ENCODE peak calls at places on chromosomes 5 and 9, in seven cellular contexts. E is T47D, Q is K562, D is HCT116, C is H1, A is HepG2, J is SK-N-SH. B is an unnamed sample.
A peak's percentile ranks its signal among the peaks of the same experiment; 100 is the strongest.

GRCh38 chr5:142977363-142978051 is 207.3 kb downstream of the ARHGAP26 start:
- DNase-seq in E (peak; percentile 39), Q (peak; percentile 14), D (no peak), C (no peak), A (no peak), J (no peak), B (peak; percentile 58)

GRCh38 chr5:134938020-134938419 is 29.7 kb upstream of the CATSPER3 start:
- DNase-seq in E (no peak), Q (no peak), D (no peak), C (no peak), A (no peak), J (peak; percentile 24), B (no peak)

GRCh38 chr5:141483842-141484241 is 988 bp upstream of the PCDHGC4 start:
- DNase-seq in E (no peak), Q (no peak), D (no peak), C (no peak), A (no peak), J (no peak), B (no peak)

GRCh38 chr5:179812135-179812825 is 5.6 kb upstream of the MGAT4B start:
- DNase-seq in E (no peak), Q (no peak), D (no peak), C (no peak), A (no peak), J (no peak), B (no peak)

GRCh38 chr5:154762700-154763099 is 7.5 kb downstream of the LARP1 start:
- DNase-seq in E (no peak), Q (no peak), D (no peak), C (no peak), A (no peak), J (no peak), B (no peak)

GRCh38 chr9:69945671-69946141 is 97.9 kb upstream of the MAMDC2 start:
- DNase-seq in E (no peak), Q (peak; percentile 16), D (no peak), C (no peak), A (no peak), J (no peak), B (no peak)

GRCh38 chr9:113953541-113953940 is 77.4 kb downstream of the ZNF618 start:
- DNase-seq in E (no peak), Q (no peak), D (no peak), C (no peak), A (no peak), J (no peak), B (no peak)

GRCh38 chr9:89179920-89180667 is 1.5 kb upstream of the SHC3 start:
- DNase-seq in E (peak; percentile 91), Q (peak; percentile 9), D (peak; percentile 83), C (peak; percentile 81), A (peak; percentile 82), J (peak; percentile 88), B (no peak)

GRCh38 chr9:104747245-104747564 is 278 bp upstream of the NIPSNAP3A start:
- DNase-seq in E (no peak), Q (no peak), D (no peak), C (no peak), A (no peak), J (no peak), B (no peak)

GRCh38 chr5:1784197-1785050 is 15.2 kb downstream of the MRPL36 start:
- DNase-seq in E (no peak), Q (no peak), D (no peak), C (no peak), A (no peak), J (no peak), B (no peak)

GRCh38 chr5:64900618-64901017 is 131.9 kb downstream of the CWC27 start:
- DNase-seq in E (peak; percentile 76), Q (no peak), D (no peak), C (no peak), A (peak; percentile 62), J (no peak), B (no peak)

DNA sequence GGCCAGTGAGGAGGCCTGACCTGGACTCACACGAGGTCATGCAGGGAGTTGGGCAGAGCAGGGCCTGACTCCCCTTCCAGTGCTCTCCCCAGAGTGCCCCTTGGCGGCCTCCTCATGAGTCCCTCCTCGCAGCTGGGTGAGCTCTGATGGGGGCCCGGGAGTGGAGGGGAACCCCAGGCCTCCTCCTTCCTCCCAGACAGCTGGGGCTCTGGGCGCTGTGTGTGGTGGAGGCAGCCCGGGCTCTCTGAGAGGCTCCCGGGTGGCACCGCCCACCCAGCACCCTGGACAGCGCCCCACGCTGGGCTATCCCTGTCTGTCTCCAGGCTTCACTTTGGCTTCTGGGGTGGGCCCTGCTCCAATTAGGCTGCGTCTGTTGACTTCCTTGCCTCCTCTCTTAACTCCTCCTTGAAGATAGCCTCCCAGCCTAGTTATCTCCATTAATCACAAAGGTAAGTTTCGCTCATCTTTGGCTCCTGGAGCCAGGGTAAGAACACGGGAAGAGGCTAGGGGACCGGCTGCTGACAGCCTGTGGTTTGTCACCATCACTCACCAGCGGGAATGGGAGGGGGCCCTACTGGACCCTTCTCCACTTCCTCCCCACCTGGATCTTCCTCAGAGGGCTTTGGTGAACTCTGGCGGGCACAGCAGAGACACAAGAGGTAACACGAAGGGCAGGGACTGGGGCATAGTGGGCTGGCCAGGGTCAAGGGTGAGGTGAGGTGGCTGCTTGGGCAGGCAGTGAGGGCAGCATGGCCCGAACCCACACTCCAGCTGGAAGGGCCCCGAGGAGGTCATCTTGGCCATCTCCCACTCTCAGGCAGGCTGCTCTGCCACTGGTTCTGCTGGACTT is 13.1 kb downstream of the PSD2 start:
- DNase-seq in E (peak; percentile 65), Q (peak; percentile 53), D (no peak), C (peak; percentile 88), A (no peak), J (no peak), B (no peak)
- TF ChIP-seq JUND in E (no peak), Q (no peak), D (no peak), C (no peak), A (no peak), J (no peak), B (no peak)

DNA sequence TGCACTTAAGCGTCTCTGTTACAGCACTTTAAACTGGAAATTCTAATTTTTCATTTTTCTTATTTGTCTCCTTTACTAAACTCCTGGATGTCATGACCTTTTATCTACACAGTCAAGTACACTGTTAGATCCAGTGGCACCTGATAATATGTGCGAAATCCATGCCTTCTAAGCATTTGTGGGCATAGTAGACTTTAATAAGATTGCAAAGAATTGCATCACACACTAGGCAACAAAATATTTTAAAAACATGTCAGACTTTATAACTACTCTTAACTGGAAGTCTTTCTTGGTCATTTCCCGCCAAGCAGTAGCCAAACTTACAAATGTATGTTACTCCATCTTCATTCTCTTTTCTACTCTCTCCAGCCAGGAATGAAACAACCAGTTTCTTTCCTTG is 5.0 kb upstream of the SPINK1 start:
- DNase-seq in E (no peak), Q (no peak), D (no peak), C (no peak), A (no peak), J (no peak), B (no peak)
- TF ChIP-seq JUND in E (no peak), Q (no peak), D (no peak), C (no peak), A (no peak), J (no peak), B (no peak)

DNA sequence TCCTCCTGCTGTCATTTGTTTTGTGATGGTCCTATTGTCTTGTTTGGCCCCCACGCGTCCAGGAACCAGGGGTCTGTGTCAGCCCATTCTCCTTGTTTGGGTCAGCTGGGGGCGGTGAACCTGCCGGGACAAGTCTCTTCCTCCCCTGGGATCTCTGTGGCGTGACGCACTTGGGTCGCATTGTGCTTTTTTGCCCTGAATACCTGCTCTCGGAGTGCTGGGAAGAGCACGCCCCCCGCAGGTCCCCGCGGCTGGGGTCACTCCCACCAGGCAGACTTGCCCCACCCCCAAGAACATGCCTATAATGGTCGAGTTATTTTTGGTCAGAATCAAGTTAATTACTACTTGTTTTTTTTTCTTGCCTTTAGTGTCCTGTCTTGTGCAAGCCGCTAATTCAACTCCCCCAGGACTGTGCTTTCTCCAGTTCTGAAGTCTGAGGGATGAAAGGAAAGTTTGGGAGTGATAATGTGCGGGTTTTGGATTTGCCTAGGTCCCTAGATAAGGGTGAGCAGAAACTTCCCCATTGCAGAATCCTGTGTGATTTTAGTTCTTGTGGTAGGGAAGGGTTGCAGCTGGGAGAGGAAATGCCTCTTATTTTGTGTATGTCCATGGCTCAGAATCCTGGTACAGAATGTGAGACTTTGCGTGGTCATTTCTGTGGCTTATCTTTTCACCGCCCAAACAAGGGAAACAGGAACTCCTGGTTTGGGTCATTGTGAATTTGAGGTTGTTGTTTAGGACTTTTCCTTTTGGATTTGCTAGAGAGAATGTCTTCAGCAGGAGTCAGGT is 791 bp downstream of the ACER2 start:
- DNase-seq in E (no peak), Q (peak; percentile 52), D (peak; percentile 8), C (no peak), A (peak; percentile 43), J (peak; percentile 63), B (no peak)
- TF ChIP-seq JUND in E (no peak), Q (no peak), D (no peak), C (no peak), A (no peak), J (no peak), B (no peak)

DNA sequence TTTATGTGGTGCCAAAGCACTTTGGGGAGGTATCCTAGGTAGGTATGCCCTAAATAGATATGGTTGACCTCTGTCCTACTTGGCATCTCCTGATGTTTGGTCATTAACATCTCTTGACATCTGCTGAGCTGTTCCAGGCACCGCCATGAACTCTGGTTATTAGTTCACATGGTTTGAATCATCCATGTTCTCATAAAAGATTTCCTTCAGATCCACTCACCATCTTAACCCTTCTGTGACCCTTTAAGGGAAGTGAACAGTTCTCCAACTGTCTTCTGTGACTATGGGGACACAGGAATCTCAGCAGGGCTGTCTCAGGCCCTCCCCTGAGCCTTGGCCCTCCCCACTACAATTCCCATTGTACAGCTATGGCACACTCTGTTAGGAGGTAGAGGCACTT is 167.7 kb downstream of the CDH6 start:
- DNase-seq in E (no peak), Q (no peak), D (no peak), C (no peak), A (no peak), J (peak; percentile 22), B (no peak)
- TF ChIP-seq JUND in E (no peak), Q (no peak), D (no peak), C (no peak), A (no peak), J (peak; percentile 48), B (no peak)